ENCODE peak calls at places on chromosomes 13 and 19, in five cellular contexts. E is CD8-positive, alpha-beta T cell; R is HTR-8/SVneo; W is B cell; X is stimulated activated CD4-positive, alpha-beta T cell treated with anti-CD3 and anti-CD28 coated beads, Interleukin-1b, Interleukin-23, amount 100 ng/mL, for 24 hours. N is an unnamed sample.
A peak's percentile ranks its signal among the peaks of the same experiment; 100 is the strongest.

GRCh38 chr13:109647699-109648098 is 138.7 kb downstream of the IRS2 start:
- DNase-seq in E (no peak), R (no peak), W (no peak), X (no peak), N (no peak)

GRCh38 chr13:31765441-31765840 is 26.1 kb downstream of the RXFP2 start:
- DNase-seq in E (no peak), R (no peak), W (no peak), X (no peak), N (no peak)

GRCh38 chr19:459724-460511 is 915 bp downstream of the SHC2 start:
- DNase-seq in E (no peak), R (peak; percentile 84), W (peak; percentile 38), X (no peak), N (peak; percentile 28)

GRCh38 chr13:98267080-98267912 is 90.2 kb upstream of the RNF113B start:
- DNase-seq in E (no peak), R (no peak), W (no peak), X (no peak), N (no peak)

GRCh38 chr13:40345654-40346372 is 320.6 kb downstream of the FOXO1 start:
- DNase-seq in E (no peak), R (no peak), W (no peak), X (no peak), N (peak; percentile 18)

GRCh38 chr13:31970237-31970930 is 61.2 kb upstream of the FRY start:
- DNase-seq in E (no peak), R (no peak), W (no peak), X (no peak), N (peak; percentile 34)

GRCh38 chr19:5287066-5287465 is 53.5 kb downstream of the PTPRS start:
- DNase-seq in E (no peak), R (no peak), W (no peak), X (no peak), N (no peak)

GRCh38 chr19:6414793-6415591 is 9.6 kb downstream of the KHSRP start:
- DNase-seq in E (no peak), R (no peak), W (no peak), X (no peak), N (no peak)

GRCh38 chr19:40592170-40592569 is 9.0 kb upstream of the LTBP4 start:
- DNase-seq in E (no peak), R (no peak), W (peak; percentile 46), X (no peak), N (peak; percentile 50)

GRCh38 chr19:54449701-54450069 is 686 bp downstream of the LENG8 start:
- DNase-seq in E (no peak), R (no peak), W (no peak), X (no peak), N (no peak)